ENCODE peak calls at places on chromosomes 13 and 19, in four cellular contexts. T, F, U and O are unnamed samples. For H4K20me1, the result is how much of the 10 kb centered on the place peaks cover.

GRCh38 chr19:41384351-41384750 is 8.0 kb downstream of the TMEM91 start:
- DNase-seq in T (no peak), F (no peak), U (no peak), O (no peak)

GRCh38 chr19:28155265-28155664 is 1057.7 kb downstream of the UQCRFS1 start:
- DNase-seq in T (no peak), F (no peak), U (no peak), O (no peak)

GRCh38 chr13:86757236-86757978 is 913.8 kb upstream of the SLITRK5 start:
- DNase-seq in T (no peak), F (no peak), U (peak), O (peak)

GRCh38 chr13:66076417-66076816 is 1153.7 kb downstream of the PCDH9 start:
- DNase-seq in T (no peak), F (no peak), U (peak), O (no peak)

GRCh38 chr13:79398915-79399314 is 7.1 kb downstream of the RBM26 start:
- DNase-seq in T (no peak), F (no peak), U (peak), O (no peak)

GRCh38 chr19:8577247-8577646 is at the start of gene MYO1F:
- DNase-seq in T (no peak), F (no peak), U (no peak), O (no peak)

GRCh38 chr19:46240693-46241092 is 11.2 kb downstream of the IGFL1 start:
- DNase-seq in T (no peak), F (no peak), U (no peak), O (no peak)

GRCh38 chr19:18514800-18515682 is 6.8 kb downstream of the ELL start:
- DNase-seq in T (peak), F (no peak), U (peak), O (no peak)

DNA sequence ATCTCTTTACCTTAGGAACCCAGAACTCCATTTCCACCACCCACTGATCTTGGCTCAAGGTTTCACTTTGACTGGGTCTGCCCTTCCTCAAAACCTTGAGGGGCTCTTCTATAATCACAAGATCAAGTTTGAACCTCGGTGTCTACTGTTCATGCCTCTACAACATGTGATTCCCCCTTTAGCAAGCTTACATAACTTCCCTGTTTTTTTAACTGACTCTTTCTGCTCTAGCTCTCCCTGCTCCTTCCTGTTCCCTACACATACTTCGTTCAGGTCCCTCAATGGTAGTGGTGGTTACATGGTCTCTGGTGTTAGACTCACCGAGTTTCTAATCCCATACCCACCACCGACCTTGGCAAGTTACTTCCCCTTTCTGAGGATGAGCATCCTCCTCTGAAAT is 26.7 kb downstream of the CEACAM8 start:
- DNase-seq in T (no peak), F (no peak), U (no peak), O (no peak)
- TF ChIP-seq EZH2phosphoT487 in T (no peak), F (no peak), U (no peak), O (no peak)

GRCh38 chr19:35846038-35846668 is 6.2 kb downstream of the NPHS1 start:
- DNase-seq in T (peak), F (peak), U (peak), O (no peak)

GRCh38 chr19:35848919-35849505 is 3.3 kb downstream of the NPHS1 start:
- DNase-seq in T (peak), F (no peak), U (no peak), O (no peak)

GRCh38 chr19:35845215-35846037 is 6.9 kb downstream of the NPHS1 start:
- DNase-seq in T (peak), F (peak), U (peak), O (no peak)

GRCh38 chr19:35848486-35848885 is 3.8 kb downstream of the NPHS1 start:
- DNase-seq in T (no peak), F (no peak), U (no peak), O (no peak)

GRCh38 chr19:35847911-35848310 is 4.4 kb downstream of the NPHS1 start:
- DNase-seq in T (no peak), F (no peak), U (no peak), O (no peak)
- H3K27ac ChIP-seq in T (no peak), F (no peak), U (no peak), O (no peak)

DNA sequence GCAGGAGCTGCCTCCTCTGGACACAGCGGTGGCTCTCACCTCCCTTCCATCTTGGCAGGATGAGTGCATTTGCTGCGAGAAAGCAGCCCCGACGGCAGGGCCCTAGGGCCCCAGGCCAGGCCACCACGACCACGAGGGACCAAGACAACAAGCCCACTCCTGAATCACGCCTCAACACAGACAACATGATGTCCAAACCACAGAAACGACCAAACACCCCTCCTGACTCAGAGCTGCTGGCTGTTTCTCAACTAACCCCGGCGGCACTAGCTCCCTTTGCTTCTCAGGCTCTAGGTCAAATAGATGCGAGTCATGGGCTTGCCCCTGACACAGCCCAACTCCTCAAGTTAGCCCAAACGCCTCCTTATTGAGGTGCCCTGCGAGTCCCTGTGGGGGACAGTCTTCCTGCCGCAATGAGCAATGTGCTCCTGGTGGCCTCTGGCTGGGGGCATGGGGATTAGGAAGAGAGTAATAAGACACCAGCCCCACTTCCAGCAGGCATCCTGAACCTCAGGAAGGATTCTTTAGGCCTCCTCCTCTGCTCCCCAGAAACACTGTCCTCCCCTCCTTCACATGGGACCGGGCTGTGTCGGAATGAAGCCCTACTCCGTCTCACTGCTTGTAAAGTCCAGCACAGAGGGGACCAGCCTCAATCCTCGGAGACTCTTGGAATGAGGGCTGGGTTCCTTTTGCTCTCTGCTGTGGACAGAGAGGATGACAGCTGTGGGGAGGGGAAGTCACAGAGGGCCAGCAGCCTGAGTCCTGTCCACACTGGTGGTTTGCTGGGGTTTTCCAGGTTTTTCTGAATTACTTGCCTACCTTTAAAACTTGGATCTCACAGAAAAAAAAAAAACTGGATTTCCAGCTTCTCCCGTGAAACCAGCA is 6.9 kb upstream of the ATF5 start:
- DNase-seq in T (no peak), F (no peak), U (peak), O (no peak)
- H4K20me1 ChIP-seq in T (under half), F (half or more), U (half or more), O (under half)

DNA sequence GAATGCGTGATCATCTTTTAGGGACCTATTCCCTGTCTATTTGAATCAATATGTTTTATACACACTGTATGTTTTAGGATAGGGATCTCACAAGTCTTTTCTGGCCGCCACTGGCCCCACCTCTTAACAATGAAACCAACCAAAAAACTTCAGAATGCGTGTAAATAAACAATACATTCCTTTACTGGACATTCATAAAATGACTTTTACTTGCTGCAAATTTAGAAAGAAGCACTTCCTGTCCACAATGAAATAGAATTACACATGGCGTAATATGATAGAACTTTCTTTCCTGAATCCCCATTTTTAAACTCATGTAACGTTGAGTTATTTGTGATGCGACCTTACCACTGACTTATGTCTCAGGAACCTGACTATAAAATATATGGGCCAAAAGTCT is 233.6 kb downstream of the SLITRK6 start:
- DNase-seq in T (no peak), F (no peak), U (no peak), O (no peak)
- TF ChIP-seq EZH2phosphoT487 in T (no peak), F (no peak), U (no peak), O (no peak)

GRCh38 chr13:59112375-59112774 is 1051.4 kb downstream of the DIAPH3 start:
- DNase-seq in T (peak), F (peak), U (peak), O (no peak)
- H3K27ac ChIP-seq in T (no peak), F (no peak), U (no peak), O (no peak)

GRCh38 chr13:31706105-31706504 is 33.2 kb upstream of the RXFP2 start:
- DNase-seq in T (no peak), F (no peak), U (no peak), O (no peak)
- H4K20me1 ChIP-seq in T (under half), F (under half), U (under half), O (under half)

DNA sequence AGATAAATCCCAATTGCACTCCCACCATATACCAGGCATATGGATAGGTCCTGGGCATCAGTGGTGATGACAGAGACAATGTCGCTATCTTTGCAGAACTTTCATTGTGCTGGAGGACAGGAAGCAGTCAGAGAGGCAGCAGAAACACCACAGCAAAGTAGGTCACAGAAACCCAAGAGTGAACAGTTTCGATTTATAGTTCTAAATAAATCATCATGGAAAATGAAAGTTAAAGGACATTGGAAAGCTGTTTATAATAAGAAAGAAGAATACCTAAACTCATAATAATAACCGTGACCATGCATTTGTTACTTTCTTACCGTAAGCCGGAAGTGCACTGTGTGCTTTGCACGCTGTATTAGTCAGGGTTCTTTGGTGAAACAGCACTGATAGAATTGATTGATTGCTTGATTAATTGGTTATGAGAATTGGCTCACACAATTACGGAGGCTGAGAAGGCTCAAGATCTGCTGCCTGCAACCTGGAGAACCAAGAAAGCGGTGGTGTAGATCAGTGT is 38.9 kb downstream of the ALOX5AP start:
- DNase-seq in T (no peak), F (no peak), U (no peak), O (peak)
- TF ChIP-seq EZH2phosphoT487 in T (no peak), F (no peak), U (no peak), O (no peak)